ENCODE peak calls at places on chromosomes 6 and 20, in four cellular contexts. One of them, this sample, is unnamed.

GRCh38 chr6:117840541-117840983 is 66.5 kb upstream of the SLC35F1 start:
- DNase-seq in tibial nerve: no peak
- DNase-seq in lower lobe of right lung: no peak
- DNase-seq in lung: no peak
- DNase-seq in this sample: no peak

GRCh38 chr6:156169361-156169760 is 607.8 kb upstream of the ARID1B start:
- DNase-seq in tibial nerve: no peak
- DNase-seq in lung: no peak
- DNase-seq in lower lobe of right lung: no peak
- DNase-seq in this sample: no peak

GRCh38 chr6:167550936-167551633 is 226.2 kb downstream of the TTLL2 start:
- DNase-seq in lung: peak; percentile 76
- DNase-seq in lower lobe of right lung: peak; percentile 85
- DNase-seq in tibial nerve: peak; percentile 88
- DNase-seq in this sample: peak; percentile 43

GRCh38 chr20:61815176-61815575 is 250.5 kb downstream of the TAF4 start:
- DNase-seq in lung: no peak
- DNase-seq in lower lobe of right lung: peak; percentile 42
- DNase-seq in tibial nerve: no peak
- DNase-seq in this sample: no peak

GRCh38 chr6:163383912-163384311 is 30.6 kb upstream of the QKI start:
- DNase-seq in lung: no peak
- DNase-seq in tibial nerve: no peak
- DNase-seq in lower lobe of right lung: no peak
- DNase-seq in this sample: no peak

GRCh38 chr6:27601668-27602254 is 128.9 kb upstream of the ZNF184 start:
- DNase-seq in lower lobe of right lung: no peak
- DNase-seq in tibial nerve: no peak
- DNase-seq in lung: no peak
- DNase-seq in this sample: no peak

GRCh38 chr20:31844737-31845299 is 586 bp downstream of the FOXS1 start:
- DNase-seq in lower lobe of right lung: no peak
- DNase-seq in lung: no peak
- DNase-seq in tibial nerve: no peak
- DNase-seq in this sample: no peak

GRCh38 chr20:10739575-10739974 is 65.8 kb upstream of the JAG1 start:
- DNase-seq in lung: no peak
- DNase-seq in tibial nerve: no peak
- DNase-seq in lower lobe of right lung: no peak
- DNase-seq in this sample: no peak

GRCh38 chr6:168469198-168469943 is 28.4 kb downstream of the SMOC2 start:
- DNase-seq in lower lobe of right lung: no peak
- DNase-seq in lung: no peak
- DNase-seq in tibial nerve: peak; percentile 46
- DNase-seq in this sample: no peak

GRCh38 chr6:26088344-26088743 is 1.1 kb downstream of the HFE start:
- DNase-seq in tibial nerve: no peak
- DNase-seq in lung: no peak
- DNase-seq in lower lobe of right lung: no peak
- DNase-seq in this sample: no peak

GRCh38 chr20:653110-653589 is at the start of gene SRXN1:
- DNase-seq in tibial nerve: peak; percentile 77
- DNase-seq in lower lobe of right lung: peak; percentile 95
- DNase-seq in lung: peak; percentile 89
- DNase-seq in this sample: peak; percentile 77

GRCh38 chr6:113437571-113437970 is 419.6 kb upstream of the MARCKS start:
- DNase-seq in lung: no peak
- DNase-seq in lower lobe of right lung: no peak
- DNase-seq in tibial nerve: no peak
- DNase-seq in this sample: no peak

GRCh38 chr20:38123021-38123587 is 42.0 kb downstream of the TGM2 start:
- DNase-seq in tibial nerve: no peak
- DNase-seq in lower lobe of right lung: peak; percentile 35
- DNase-seq in lung: peak; percentile 29
- DNase-seq in this sample: no peak

GRCh38 chr20:50577175-50578018 is 67.2 kb downstream of the PTPN1 start:
- DNase-seq in lung: peak; percentile 59
- DNase-seq in tibial nerve: no peak
- DNase-seq in lower lobe of right lung: peak; percentile 71
- DNase-seq in this sample: no peak

GRCh38 chr6:31175961-31176360 is 5.5 kb upstream of the POU5F1 start:
- DNase-seq in lung: no peak
- DNase-seq in lower lobe of right lung: no peak
- DNase-seq in tibial nerve: no peak
- DNase-seq in this sample: no peak

GRCh38 chr20:64149141-64149540 is 15.1 kb upstream of the MYT1 start:
- DNase-seq in lung: no peak
- DNase-seq in tibial nerve: no peak
- DNase-seq in lower lobe of right lung: peak; percentile 10
- DNase-seq in this sample: no peak

GRCh38 chr6:193773-194310 is 98.4 kb upstream of the DUSP22 start:
- DNase-seq in lower lobe of right lung: no peak
- DNase-seq in lung: no peak
- DNase-seq in tibial nerve: no peak
- DNase-seq in this sample: no peak

GRCh38 chr20:14777571-14777970 is 440.2 kb upstream of the FLRT3 start:
- DNase-seq in lower lobe of right lung: no peak
- DNase-seq in tibial nerve: no peak
- DNase-seq in lung: no peak
- DNase-seq in this sample: no peak

GRCh38 chr6:151374024-151374423 is 17.3 kb downstream of the ZBTB2 start:
- DNase-seq in tibial nerve: no peak
- DNase-seq in lower lobe of right lung: no peak
- DNase-seq in lung: no peak
- DNase-seq in this sample: no peak

GRCh38 chr6:95249176-95249575 is 328.2 kb upstream of the MANEA start:
- DNase-seq in lower lobe of right lung: no peak
- DNase-seq in lung: no peak
- DNase-seq in tibial nerve: no peak
- DNase-seq in this sample: no peak

GRCh38 chr6:79127660-79128059 is 49.6 kb upstream of the PHIP start:
- DNase-seq in lower lobe of right lung: peak; percentile 32
- DNase-seq in lung: no peak
- DNase-seq in tibial nerve: no peak
- DNase-seq in this sample: no peak

GRCh38 chr6:147035891-147036290 is 168.3 kb upstream of the STXBP5 start:
- DNase-seq in lung: no peak
- DNase-seq in lower lobe of right lung: no peak
- DNase-seq in tibial nerve: no peak
- DNase-seq in this sample: no peak

GRCh38 chr6:129695373-129696027 is 14.5 kb downstream of the ARHGAP18 start:
- DNase-seq in lung: no peak
- DNase-seq in lower lobe of right lung: no peak
- DNase-seq in tibial nerve: no peak
- DNase-seq in this sample: no peak

GRCh38 chr20:18019068-18019467 is 38.6 kb downstream of the OVOL2 start:
- DNase-seq in lung: no peak
- DNase-seq in tibial nerve: no peak
- DNase-seq in lower lobe of right lung: no peak
- DNase-seq in this sample: no peak

GRCh38 chr20:1792274-1792673 is 102.9 kb upstream of the SIRPA start:
- DNase-seq in tibial nerve: no peak
- DNase-seq in lung: no peak
- DNase-seq in lower lobe of right lung: no peak
- DNase-seq in this sample: no peak

GRCh38 chr6:148423133-148423532 is 80.5 kb downstream of the SASH1 start:
- DNase-seq in tibial nerve: no peak
- DNase-seq in lung: no peak
- DNase-seq in lower lobe of right lung: no peak
- DNase-seq in this sample: no peak

GRCh38 chr6:148422085-148422484 is 79.4 kb downstream of the SASH1 start:
- DNase-seq in lung: no peak
- DNase-seq in lower lobe of right lung: no peak
- DNase-seq in tibial nerve: no peak
- DNase-seq in this sample: no peak

GRCh38 chr6:148426317-148426977 is 83.8 kb downstream of the SASH1 start:
- DNase-seq in tibial nerve: no peak
- DNase-seq in lower lobe of right lung: no peak
- DNase-seq in lung: no peak
- DNase-seq in this sample: no peak

GRCh38 chr6:148425443-148425842 is 82.8 kb downstream of the SASH1 start:
- DNase-seq in tibial nerve: no peak
- DNase-seq in lower lobe of right lung: no peak
- DNase-seq in lung: no peak
- DNase-seq in this sample: no peak

DNA sequence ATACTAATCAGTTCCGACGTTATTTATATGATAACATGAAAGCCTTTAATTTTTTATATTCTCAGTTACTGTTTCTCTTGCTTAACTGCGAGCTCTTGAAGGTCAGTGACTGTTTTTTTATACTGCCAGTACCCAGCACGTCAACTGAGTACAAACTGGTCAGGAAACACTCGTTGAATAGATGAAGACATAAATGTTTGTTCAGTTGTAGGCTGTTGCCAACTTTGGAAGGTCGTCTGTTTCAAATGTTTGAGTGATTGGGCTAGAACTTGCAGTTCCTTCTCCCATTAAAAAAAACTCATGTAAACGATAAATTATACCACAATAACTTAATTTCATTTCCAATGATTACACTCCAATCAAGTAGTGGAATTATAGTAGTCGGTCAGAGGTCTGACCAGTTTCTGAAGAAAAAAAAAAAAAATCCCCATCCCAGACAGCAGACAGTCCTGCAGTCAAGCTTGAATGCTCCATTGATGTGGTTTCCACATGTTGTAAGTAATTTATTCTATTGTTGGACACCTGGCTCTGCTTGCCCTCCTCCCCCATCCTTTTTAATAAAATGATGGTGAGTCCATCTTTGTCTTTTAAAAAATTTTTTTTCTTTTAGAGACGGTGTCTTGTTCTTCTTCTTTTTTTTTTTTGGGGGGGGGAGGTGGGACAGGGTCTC is 81.1 kb downstream of the SASH1 start:
- DNase-seq in lower lobe of right lung: no peak
- DNase-seq in lung: no peak
- DNase-seq in tibial nerve: no peak
- DNase-seq in this sample: no peak
- H3K27ac ChIP-seq in lower lobe of right lung: peak overlapping the region; percentile 56
- H3K27ac ChIP-seq in lung: no peak overlapping the region
- H3K27ac ChIP-seq in tibial nerve: no peak overlapping the region
- H3K27ac ChIP-seq in this sample: peak overlapping the region; percentile 22

DNA sequence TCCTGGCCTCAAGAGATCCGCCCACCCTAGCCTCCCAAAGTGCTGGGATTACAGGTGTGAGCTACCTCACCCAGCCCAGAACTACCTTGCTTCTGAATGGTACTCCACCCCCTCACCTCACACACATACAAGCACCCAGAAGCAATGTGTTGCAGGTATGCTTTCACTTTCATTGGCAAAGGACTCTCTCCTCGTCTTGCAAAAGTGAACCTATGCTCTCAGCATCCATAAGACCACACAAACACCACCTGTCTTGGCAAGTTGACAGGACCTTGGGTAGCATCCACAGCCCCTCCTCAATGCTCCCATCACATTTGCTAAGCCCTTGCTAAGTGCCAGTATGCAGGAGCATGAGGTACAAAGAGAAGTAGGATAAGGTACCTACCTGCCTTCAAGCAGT is 3.7 kb downstream of the KIF13A start:
- DNase-seq in lower lobe of right lung: no peak
- DNase-seq in tibial nerve: no peak
- DNase-seq in lung: no peak
- DNase-seq in this sample: no peak
- H3K27ac ChIP-seq in lower lobe of right lung: no peak overlapping the region
- H3K27ac ChIP-seq in tibial nerve: no peak overlapping the region
- H3K27ac ChIP-seq in lung: peak overlapping the region; percentile 3
- H3K27ac ChIP-seq in this sample: no peak overlapping the region

GRCh38 chr6:109008951-109009760 is 85.5 kb downstream of the SESN1 start:
- DNase-seq in tibial nerve: peak; percentile 95
- DNase-seq in lower lobe of right lung: peak; percentile 98
- DNase-seq in lung: peak; percentile 93
- DNase-seq in this sample: peak; percentile 94
- H3K27ac ChIP-seq in tibial nerve: peak overlapping the region; percentile 98
- H3K27ac ChIP-seq in lower lobe of right lung: peak overlapping the region; percentile 98
- H3K27ac ChIP-seq in lung: peak overlapping the region; percentile 98
- H3K27ac ChIP-seq in this sample: peak overlapping the region; percentile 96

GRCh38 chr6:90087103-90087833 is 193.0 kb downstream of the GJA10 start:
- DNase-seq in lower lobe of right lung: no peak
- DNase-seq in lung: no peak
- DNase-seq in tibial nerve: no peak
- DNase-seq in this sample: no peak
- H3K27ac ChIP-seq in lower lobe of right lung: no peak overlapping the region
- H3K27ac ChIP-seq in lung: no peak overlapping the region
- H3K27ac ChIP-seq in tibial nerve: no peak overlapping the region
- H3K27ac ChIP-seq in this sample: no peak overlapping the region

GRCh38 chr6:37260063-37260843 is 2.3 kb upstream of the TMEM217 start:
- DNase-seq in lung: no peak
- DNase-seq in tibial nerve: no peak
- DNase-seq in lower lobe of right lung: no peak
- DNase-seq in this sample: no peak
- H3K27ac ChIP-seq in lung: no peak overlapping the region
- H3K27ac ChIP-seq in tibial nerve: no peak overlapping the region
- H3K27ac ChIP-seq in lower lobe of right lung: no peak overlapping the region
- H3K27ac ChIP-seq in this sample: no peak overlapping the region

DNA sequence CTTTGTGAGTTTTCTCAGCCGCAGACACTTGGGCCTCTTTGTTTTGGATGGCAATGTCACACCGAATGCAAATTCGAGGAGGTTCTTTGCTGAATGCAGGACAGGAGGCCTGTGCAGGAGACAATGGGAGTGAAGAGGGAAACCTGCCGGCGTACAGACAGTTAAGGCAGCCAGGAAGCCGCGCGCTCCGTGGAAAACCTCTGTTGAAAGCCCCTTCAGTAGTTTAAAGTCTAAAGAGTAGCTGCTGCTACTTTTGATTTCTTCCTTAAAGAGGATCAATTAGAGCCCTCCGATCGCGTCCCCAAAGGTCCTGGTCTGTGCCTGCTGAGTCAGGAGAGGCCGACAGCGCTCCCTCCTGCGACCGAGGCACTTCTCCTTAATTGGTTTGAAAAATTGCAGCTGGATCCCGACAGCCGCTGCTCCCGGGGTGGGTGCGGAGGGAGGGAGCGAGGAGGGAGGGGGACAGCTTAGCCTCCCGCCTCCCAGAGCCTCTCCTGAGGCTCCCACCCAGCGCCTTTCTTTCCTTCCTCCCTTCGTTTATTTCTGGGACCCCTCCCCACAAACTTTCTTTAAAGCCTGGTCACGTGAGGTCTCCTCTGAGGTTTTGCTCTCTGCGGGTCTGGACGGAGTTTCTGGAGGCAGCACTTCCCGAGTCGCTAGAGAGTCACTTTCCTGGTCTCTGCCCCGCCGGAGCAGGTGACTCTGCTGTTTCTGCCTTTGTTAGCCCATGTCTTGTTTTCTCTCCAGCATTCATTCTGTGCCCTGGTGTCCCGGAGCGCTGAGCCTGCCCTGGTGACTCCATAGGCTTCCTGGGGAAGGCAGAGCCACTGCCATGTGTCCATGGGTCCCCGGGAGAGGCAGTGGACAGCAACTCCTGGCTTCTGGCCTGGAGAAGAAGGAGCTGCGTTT is 22.3 kb upstream of the RPP40 start:
- DNase-seq in tibial nerve: no peak
- DNase-seq in lower lobe of right lung: peak; percentile 62
- DNase-seq in lung: no peak
- DNase-seq in this sample: peak; percentile 12
- H3K27ac ChIP-seq in tibial nerve: peak overlapping the region; percentile 71
- H3K27ac ChIP-seq in lower lobe of right lung: peak overlapping the region; percentile 41
- H3K27ac ChIP-seq in lung: no peak overlapping the region
- H3K27ac ChIP-seq in this sample: no peak overlapping the region